ENCODE peak calls at places on chromosomes 12 and 14, in seven cellular contexts. H is stimulated activated CD4-positive, alpha-beta T cell treated with anti-CD3 and anti-CD28 coated beads, Interleukin-12 subunit alpha, Interleukin-12 subunit beta, amount 100 ng/mL, for 48 hours; U is H9; Y is HFF-Myc; M is left ventricle myocardium inferior; C is activated CD8-positive, alpha-beta memory T cell treated with anti-CD3 and anti-CD28 coated beads, Interleukin-2, amount 50 U/mL, for 4 hours; Q is IMR-90. I is an unnamed sample.

GRCh38 chr12:46304080-46304479 is 35.2 kb upstream of the SLC38A1 start:
- DNase-seq in H (no peak), U (no peak), Y (peak), M (no peak), C (no peak), Q (peak), I (peak)

GRCh38 chr12:75665216-75665615 is 153.8 kb upstream of the KRR1 start:
- DNase-seq in H (no peak), U (no peak), Y (no peak), M (no peak), C (no peak), Q (no peak), I (no peak)

GRCh38 chr12:40581889-40582288 is 110.3 kb upstream of the CNTN1 start:
- DNase-seq in H (no peak), U (no peak), Y (no peak), M (no peak), C (no peak), Q (no peak), I (no peak)

GRCh38 chr12:116065561-116065960 is 211.9 kb downstream of the MED13L start:
- DNase-seq in H (no peak), U (no peak), Y (no peak), M (no peak), C (no peak), Q (no peak), I (peak)

GRCh38 chr12:3102721-3103410 is 25.7 kb downstream of the TSPAN9 start:
- DNase-seq in H (no peak), U (no peak), Y (no peak), M (no peak), C (no peak), Q (no peak), I (no peak)

GRCh38 chr14:60090864-60091519 is 731 bp upstream of the PCNX4 start:
- DNase-seq in H (no peak), U (no peak), Y (peak), M (peak), C (no peak), Q (peak), I (peak)

GRCh38 chr14:91545946-91546716 is 36.0 kb upstream of the PPP4R3A start:
- DNase-seq in H (no peak), U (no peak), Y (no peak), M (no peak), C (no peak), Q (no peak), I (no peak)

GRCh38 chr12:3629082-3629830 is 123.7 kb downstream of the CRACR2A start:
- DNase-seq in H (no peak), U (no peak), Y (no peak), M (no peak), C (no peak), Q (no peak), I (no peak)

GRCh38 chr12:60148831-60149230 is 553.0 kb downstream of the SLC16A7 start:
- DNase-seq in H (no peak), U (no peak), Y (peak), M (no peak), C (no peak), Q (peak), I (peak)

GRCh38 chr14:21840765-21841164 is 167.1 kb upstream of the OR4E1 start:
- DNase-seq in H (no peak), U (peak), Y (no peak), M (no peak), C (no peak), Q (no peak), I (no peak)

GRCh38 chr12:79406993-79407392 is 283.8 kb downstream of the PAWR start:
- DNase-seq in H (no peak), U (no peak), Y (no peak), M (no peak), C (no peak), Q (peak), I (no peak)

GRCh38 chr14:64478634-64479250 is 13.4 kb downstream of the AKAP5 start:
- DNase-seq in H (no peak), U (no peak), Y (no peak), M (no peak), C (no peak), Q (peak), I (peak)

GRCh38 chr12:95718001-95718400 is 72.6 kb downstream of the NTN4 start:
- DNase-seq in H (no peak), U (no peak), Y (no peak), M (no peak), C (no peak), Q (no peak), I (no peak)

GRCh38 chr12:91133871-91134270 is 22.6 kb upstream of the LUM start:
- DNase-seq in H (no peak), U (no peak), Y (no peak), M (no peak), C (no peak), Q (peak), I (peak)

GRCh38 chr12:12715128-12715458 is 2.1 kb upstream of the CDKN1B start:
- DNase-seq in H (no peak), U (no peak), Y (no peak), M (no peak), C (no peak), Q (no peak), I (no peak)

GRCh38 chr14:34452258-34452822 is 9.7 kb downstream of the SPTSSA start:
- DNase-seq in H (no peak), U (no peak), Y (no peak), M (no peak), C (no peak), Q (no peak), I (no peak)

GRCh38 chr12:79690606-79691298 is at the start of gene PAWR:
- DNase-seq in H (no peak), U (peak), Y (no peak), M (peak), C (peak), Q (peak), I (peak)

GRCh38 chr12:131111446-131111845 is 157.7 kb downstream of the ADGRD1 start:
- DNase-seq in H (no peak), U (no peak), Y (no peak), M (no peak), C (no peak), Q (no peak), I (no peak)

GRCh38 chr14:99735189-99736135 is 51.4 kb downstream of the CYP46A1 start:
- DNase-seq in H (no peak), U (no peak), Y (no peak), M (peak), C (no peak), Q (no peak), I (no peak)

GRCh38 chr12:13359636-13360035 is 163.1 kb downstream of the EMP1 start:
- DNase-seq in H (no peak), U (no peak), Y (no peak), M (no peak), C (no peak), Q (no peak), I (no peak)

GRCh38 chr12:130031041-130031440 is 127.2 kb upstream of the TMEM132D start:
- DNase-seq in H (no peak), U (no peak), Y (no peak), M (no peak), C (no peak), Q (no peak), I (no peak)

GRCh38 chr14:87149583-87150354 is 843.2 kb downstream of the GALC start:
- DNase-seq in H (no peak), U (peak), Y (no peak), M (no peak), C (no peak), Q (peak), I (peak)

GRCh38 chr14:99605299-99605961 is 1.4 kb upstream of the CCDC85C start:
- DNase-seq in H (no peak), U (peak), Y (no peak), M (peak), C (peak), Q (peak), I (peak)

GRCh38 chr14:81211844-81212243 is 8.9 kb downstream of the GTF2A1 start:
- DNase-seq in H (no peak), U (no peak), Y (no peak), M (peak), C (peak), Q (peak), I (peak)

GRCh38 chr14:24285351-24285750 is 14.0 kb upstream of the RABGGTA start:
- DNase-seq in H (no peak), U (no peak), Y (no peak), M (no peak), C (no peak), Q (no peak), I (no peak)

GRCh38 chr12:20004951-20005350 is 363.4 kb upstream of the PDE3A start:
- DNase-seq in H (no peak), U (no peak), Y (no peak), M (no peak), C (no peak), Q (peak), I (no peak)